ENCODE peak calls at places on chromosomes 13 and 19, in six cellular contexts. One of them, this sample, is unnamed.

GRCh38 chr19:44840811-44841210 is 5.3 kb upstream of the NECTIN2 start:
- DNase-seq in astrocyte: no peak
- DNase-seq in K562: no peak
- DNase-seq in cardiac muscle cell: no peak
- DNase-seq in GM12864: no peak
- DNase-seq in pancreas: no peak
- DNase-seq in this sample: no peak

GRCh38 chr13:46964789-46965527 is 68.1 kb upstream of the HTR2A start:
- DNase-seq in astrocyte: peak
- DNase-seq in K562: no peak
- DNase-seq in cardiac muscle cell: peak
- DNase-seq in GM12864: no peak
- DNase-seq in pancreas: no peak
- DNase-seq in this sample: no peak

GRCh38 chr19:38277969-38278680 is 13.8 kb downstream of the SPINT2 start:
- DNase-seq in astrocyte: peak
- DNase-seq in K562: no peak
- DNase-seq in cardiac muscle cell: peak
- DNase-seq in GM12864: no peak
- DNase-seq in pancreas: no peak
- DNase-seq in this sample: no peak

GRCh38 chr19:51337861-51338562 is 3.9 kb downstream of the VSIG10L start:
- DNase-seq in astrocyte: no peak
- DNase-seq in K562: no peak
- DNase-seq in cardiac muscle cell: no peak
- DNase-seq in GM12864: no peak
- DNase-seq in pancreas: no peak
- DNase-seq in this sample: no peak

GRCh38 chr13:40345654-40346372 is 320.6 kb downstream of the FOXO1 start:
- DNase-seq in astrocyte: no peak
- DNase-seq in K562: no peak
- DNase-seq in cardiac muscle cell: no peak
- DNase-seq in GM12864: no peak
- DNase-seq in pancreas: no peak
- DNase-seq in this sample: no peak

GRCh38 chr19:8458380-8458779 is 13.6 kb downstream of the HNRNPM start:
- DNase-seq in astrocyte: no peak
- DNase-seq in K562: no peak
- DNase-seq in cardiac muscle cell: no peak
- DNase-seq in GM12864: no peak
- DNase-seq in pancreas: no peak
- DNase-seq in this sample: no peak

GRCh38 chr13:112849500-112849899 is 119.5 kb upstream of the MCF2L start:
- DNase-seq in astrocyte: peak
- DNase-seq in K562: no peak
- DNase-seq in cardiac muscle cell: no peak
- DNase-seq in GM12864: no peak
- DNase-seq in pancreas: no peak
- DNase-seq in this sample: no peak

GRCh38 chr19:56301152-56301551 is 13.5 kb downstream of the ZSCAN5A start:
- DNase-seq in astrocyte: no peak
- DNase-seq in K562: no peak
- DNase-seq in cardiac muscle cell: peak
- DNase-seq in GM12864: no peak
- DNase-seq in pancreas: no peak
- DNase-seq in this sample: no peak

GRCh38 chr13:86002921-86003488 is 203.8 kb upstream of the SLITRK6 start:
- DNase-seq in astrocyte: no peak
- DNase-seq in K562: no peak
- DNase-seq in cardiac muscle cell: no peak
- DNase-seq in GM12864: no peak
- DNase-seq in pancreas: no peak
- DNase-seq in this sample: peak

GRCh38 chr13:33174980-33175379 is 110.6 kb downstream of the STARD13 start:
- DNase-seq in astrocyte: peak
- DNase-seq in K562: no peak
- DNase-seq in cardiac muscle cell: peak
- DNase-seq in GM12864: no peak
- DNase-seq in pancreas: no peak
- DNase-seq in this sample: no peak

GRCh38 chr13:48866204-48866603 is 109.5 kb upstream of the FNDC3A start:
- DNase-seq in astrocyte: no peak
- DNase-seq in K562: peak
- DNase-seq in cardiac muscle cell: peak
- DNase-seq in GM12864: no peak
- DNase-seq in pancreas: no peak
- DNase-seq in this sample: no peak

GRCh38 chr13:26128676-26129075 is 76.9 kb upstream of the SHISA2 start:
- DNase-seq in astrocyte: no peak
- DNase-seq in K562: no peak
- DNase-seq in cardiac muscle cell: no peak
- DNase-seq in GM12864: no peak
- DNase-seq in pancreas: no peak
- DNase-seq in this sample: no peak

GRCh38 chr13:60338754-60339153 is 58.3 kb upstream of the TDRD3 start:
- DNase-seq in astrocyte: no peak
- DNase-seq in K562: no peak
- DNase-seq in cardiac muscle cell: no peak
- DNase-seq in GM12864: no peak
- DNase-seq in pancreas: no peak
- DNase-seq in this sample: no peak

GRCh38 chr19:15418112-15418587 is 638 bp downstream of the AKAP8L start:
- DNase-seq in astrocyte: no peak
- DNase-seq in K562: peak
- DNase-seq in cardiac muscle cell: peak
- DNase-seq in GM12864: no peak
- DNase-seq in pancreas: no peak
- DNase-seq in this sample: no peak

GRCh38 chr19:18208098-18208951 is 4.5 kb upstream of the RAB3A start:
- DNase-seq in astrocyte: peak
- DNase-seq in K562: peak
- DNase-seq in cardiac muscle cell: peak
- DNase-seq in GM12864: no peak
- DNase-seq in pancreas: peak
- DNase-seq in this sample: peak

GRCh38 chr13:24925318-24926231 is 161.6 kb downstream of the RNF17 start:
- DNase-seq in astrocyte: no peak
- DNase-seq in K562: no peak
- DNase-seq in cardiac muscle cell: no peak
- DNase-seq in GM12864: no peak
- DNase-seq in pancreas: no peak
- DNase-seq in this sample: no peak

GRCh38 chr13:24921003-24921402 is 157.0 kb downstream of the RNF17 start:
- DNase-seq in astrocyte: no peak
- DNase-seq in K562: peak
- DNase-seq in cardiac muscle cell: no peak
- DNase-seq in GM12864: no peak
- DNase-seq in pancreas: no peak
- DNase-seq in this sample: no peak

GRCh38 chr13:24921881-24922280 is 157.9 kb downstream of the RNF17 start:
- DNase-seq in astrocyte: no peak
- DNase-seq in K562: no peak
- DNase-seq in cardiac muscle cell: no peak
- DNase-seq in GM12864: no peak
- DNase-seq in pancreas: no peak
- DNase-seq in this sample: no peak

GRCh38 chr13:24922390-24923304 is 158.7 kb downstream of the RNF17 start:
- DNase-seq in astrocyte: peak
- DNase-seq in K562: peak
- DNase-seq in cardiac muscle cell: peak
- DNase-seq in GM12864: peak
- DNase-seq in pancreas: peak
- DNase-seq in this sample: peak

DNA sequence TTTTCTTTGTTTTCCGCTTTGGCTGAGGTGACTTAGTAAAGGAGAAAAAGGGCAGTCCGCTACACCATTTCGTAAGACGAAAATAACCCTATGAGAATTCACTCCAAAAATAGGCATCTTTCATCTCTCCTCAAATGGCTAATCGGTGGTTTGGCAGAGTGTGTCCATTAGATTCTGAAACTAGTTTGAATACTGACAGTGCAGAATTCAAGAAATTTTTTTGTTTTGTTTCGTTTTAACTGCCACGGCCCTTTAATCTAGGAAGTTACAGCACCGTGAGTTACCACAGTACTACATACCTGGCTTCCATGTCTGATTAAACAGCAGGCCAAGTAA is 159.3 kb downstream of the RNF17 start:
- DNase-seq in astrocyte: peak
- DNase-seq in K562: peak
- DNase-seq in cardiac muscle cell: peak
- DNase-seq in GM12864: peak
- DNase-seq in pancreas: no peak
- DNase-seq in this sample: no peak
- TF ChIP-seq CTCF in astrocyte: no peak
- TF ChIP-seq CTCF in K562: no peak
- TF ChIP-seq CTCF in cardiac muscle cell: no peak
- TF ChIP-seq CTCF in GM12864: no peak
- TF ChIP-seq CTCF in pancreas: no peak
- TF ChIP-seq CTCF in this sample: no peak

GRCh38 chr19:46043519-46043918 is 2.7 kb upstream of the IGFL4 start:
- DNase-seq in astrocyte: no peak
- DNase-seq in K562: no peak
- DNase-seq in cardiac muscle cell: no peak
- DNase-seq in GM12864: no peak
- DNase-seq in pancreas: no peak
- DNase-seq in this sample: no peak
- TF ChIP-seq CTCF in astrocyte: no peak
- TF ChIP-seq CTCF in K562: no peak
- TF ChIP-seq CTCF in cardiac muscle cell: no peak
- TF ChIP-seq CTCF in GM12864: no peak
- TF ChIP-seq CTCF in pancreas: no peak
- TF ChIP-seq CTCF in this sample: no peak

GRCh38 chr19:36047835-36048234 is 6.2 kb downstream of the THAP8 start:
- DNase-seq in astrocyte: no peak
- DNase-seq in K562: no peak
- DNase-seq in cardiac muscle cell: no peak
- DNase-seq in GM12864: no peak
- DNase-seq in pancreas: no peak
- DNase-seq in this sample: no peak

GRCh38 chr19:36049080-36049698 is 4.9 kb downstream of the THAP8 start:
- DNase-seq in astrocyte: no peak
- DNase-seq in K562: no peak
- DNase-seq in cardiac muscle cell: no peak
- DNase-seq in GM12864: no peak
- DNase-seq in pancreas: no peak
- DNase-seq in this sample: no peak

GRCh38 chr19:36051637-36052036 is 2.4 kb downstream of the THAP8 start:
- DNase-seq in astrocyte: no peak
- DNase-seq in K562: no peak
- DNase-seq in cardiac muscle cell: no peak
- DNase-seq in GM12864: no peak
- DNase-seq in pancreas: no peak
- DNase-seq in this sample: no peak

GRCh38 chr19:36054119-36054732 is at the start of gene THAP8:
- DNase-seq in astrocyte: peak
- DNase-seq in K562: peak
- DNase-seq in cardiac muscle cell: peak
- DNase-seq in GM12864: peak
- DNase-seq in pancreas: peak
- DNase-seq in this sample: peak

GRCh38 chr19:36051236-36051635 is 2.8 kb downstream of the THAP8 start:
- DNase-seq in astrocyte: no peak
- DNase-seq in K562: peak
- DNase-seq in cardiac muscle cell: no peak
- DNase-seq in GM12864: no peak
- DNase-seq in pancreas: no peak
- DNase-seq in this sample: peak
- TF ChIP-seq CTCF in astrocyte: no peak
- TF ChIP-seq CTCF in K562: peak
- TF ChIP-seq CTCF in cardiac muscle cell: peak
- TF ChIP-seq CTCF in GM12864: no peak
- TF ChIP-seq CTCF in pancreas: no peak
- TF ChIP-seq CTCF in this sample: no peak

GRCh38 chr13:97364827-97365226 is 69.1 kb upstream of the RAP2A start:
- DNase-seq in astrocyte: no peak
- DNase-seq in K562: no peak
- DNase-seq in cardiac muscle cell: no peak
- DNase-seq in GM12864: no peak
- DNase-seq in pancreas: no peak
- DNase-seq in this sample: no peak

GRCh38 chr13:97364031-97364430 is 69.9 kb upstream of the RAP2A start:
- DNase-seq in astrocyte: peak
- DNase-seq in K562: no peak
- DNase-seq in cardiac muscle cell: no peak
- DNase-seq in GM12864: no peak
- DNase-seq in pancreas: no peak
- DNase-seq in this sample: no peak

GRCh38 chr13:97367016-97367415 is 67.0 kb upstream of the RAP2A start:
- DNase-seq in astrocyte: peak
- DNase-seq in K562: no peak
- DNase-seq in cardiac muscle cell: peak
- DNase-seq in GM12864: no peak
- DNase-seq in pancreas: no peak
- DNase-seq in this sample: no peak

GRCh38 chr13:97367427-97367826 is 66.5 kb upstream of the RAP2A start:
- DNase-seq in astrocyte: peak
- DNase-seq in K562: no peak
- DNase-seq in cardiac muscle cell: peak
- DNase-seq in GM12864: no peak
- DNase-seq in pancreas: no peak
- DNase-seq in this sample: peak

GRCh38 chr13:97366172-97366688 is 67.7 kb upstream of the RAP2A start:
- DNase-seq in astrocyte: no peak
- DNase-seq in K562: no peak
- DNase-seq in cardiac muscle cell: no peak
- DNase-seq in GM12864: no peak
- DNase-seq in pancreas: no peak
- DNase-seq in this sample: no peak
- TF ChIP-seq CTCF in astrocyte: no peak
- TF ChIP-seq CTCF in K562: no peak
- TF ChIP-seq CTCF in cardiac muscle cell: peak
- TF ChIP-seq CTCF in GM12864: peak
- TF ChIP-seq CTCF in pancreas: no peak
- TF ChIP-seq CTCF in this sample: no peak

This sample was measured in nephron progenitor cell.